ENCODE peak calls at places on chromosome 17, in five cellular contexts. M is AG04450, R is OCI-LY7, K is right lobe of liver, G is fibroblast of the aortic adventitia. O is an unnamed sample.
A peak's percentile ranks its signal among the peaks of the same experiment; 100 is the strongest.

GRCh38 chr17:21397341-21398050 is 21.3 kb downstream of the KCNJ12 start:
- DNase-seq in K (no peak), M (peak; percentile 50), R (no peak), G (peak; percentile 74), O (peak; percentile 74)

GRCh38 chr17:77778636-77779524 is 179.6 kb upstream of the TNRC6C start:
- DNase-seq in G (no peak), K (no peak), R (no peak), M (no peak), O (no peak)

GRCh38 chr17:68564415-68565111 is 36.6 kb downstream of the FAM20A start:
- DNase-seq in R (no peak), G (no peak), M (no peak), K (no peak), O (no peak)

GRCh38 chr17:12553625-12554024 is 112.1 kb upstream of the MYOCD start:
- DNase-seq in R (no peak), G (no peak), K (no peak), M (no peak), O (no peak)

GRCh38 chr17:49676276-49676868 is 1.5 kb downstream of the SPOP start:
- DNase-seq in G (peak; percentile 34), M (no peak), K (no peak), R (peak; percentile 96), O (peak; percentile 45)

GRCh38 chr17:17448076-17448475 is 28.7 kb upstream of the MED9 start:
- DNase-seq in M (no peak), K (no peak), G (no peak), R (no peak), O (no peak)

GRCh38 chr17:79799538-79800324 is 2.9 kb upstream of the CBX8 start:
- DNase-seq in G (no peak), K (no peak), M (no peak), R (no peak), O (no peak)

GRCh38 chr17:50177983-50178834 is 12.4 kb downstream of the SGCA start:
- DNase-seq in G (peak; percentile 96), M (peak; percentile 92), R (peak; percentile 73), K (peak; percentile 77), O (peak; percentile 99)

GRCh38 chr17:10888858-10889257 is 51.0 kb upstream of the PIRT start:
- DNase-seq in R (no peak), M (no peak), K (no peak), G (no peak), O (no peak)

GRCh38 chr17:40111221-40112128 is 10.3 kb upstream of the MSL1 start:
- DNase-seq in R (peak; percentile 86), K (peak; percentile 88), G (peak; percentile 100), M (peak; percentile 87), O (peak; percentile 91)

GRCh38 chr17:40091691-40092397 is 8.5 kb downstream of the NR1D1 start:
- DNase-seq in M (no peak), K (no peak), G (no peak), R (no peak), O (no peak)

GRCh38 chr17:59105852-59106462 is 723 bp downstream of the TRIM37 start:
- DNase-seq in M (no peak), K (peak; percentile 77), G (peak; percentile 42), R (peak; percentile 50), O (peak; percentile 31)

GRCh38 chr17:66712453-66712852 is 122.5 kb upstream of the CACNG5 start:
- DNase-seq in G (no peak), R (no peak), K (no peak), M (no peak), O (no peak)

GRCh38 chr17:79680381-79680780 is 50.4 kb upstream of the ENPP7 start:
- DNase-seq in M (no peak), G (no peak), R (no peak), K (no peak), O (no peak)

GRCh38 chr17:34562387-34562786 is 17.0 kb upstream of the TMEM132E start:
- DNase-seq in K (no peak), M (no peak), R (peak; percentile 24), G (no peak), O (no peak)
- TF ChIP-seq CTCF in K (no peak), M (peak; percentile 43), R (peak; percentile 52), G (peak; percentile 30), O (peak; percentile 27)

GRCh38 chr17:44977065-44977464 is 9.0 kb upstream of the C1QL1 start:
- DNase-seq in M (no peak), K (no peak), R (peak; percentile 39), G (no peak), O (no peak)
- H3K4me3 ChIP-seq in M (no peak overlapping the region), K (no peak overlapping the region), R (no peak overlapping the region), G (no peak overlapping the region), O (no peak overlapping the region)

GRCh38 chr17:80926601-80927250 is 64.9 kb upstream of the CHMP6 start:
- DNase-seq in G (no peak), K (no peak), R (no peak), M (no peak), O (no peak)
- TF ChIP-seq CTCF in G (no peak), K (no peak), R (no peak), M (no peak), O (no peak)

GRCh38 chr17:51445934-51446333 is 185.6 kb downstream of the UTP18 start:
- DNase-seq in M (no peak), G (no peak), K (no peak), R (no peak), O (no peak)

GRCh38 chr17:51442112-51442865 is 181.9 kb downstream of the UTP18 start:
- DNase-seq in M (no peak), K (no peak), R (no peak), G (no peak), O (no peak)

GRCh38 chr17:51435641-51436091 is 175.3 kb downstream of the UTP18 start:
- DNase-seq in M (no peak), K (peak; percentile 84), R (peak; percentile 47), G (peak; percentile 2), O (no peak)

GRCh38 chr17:51439395-51440229 is 179.3 kb downstream of the UTP18 start:
- DNase-seq in G (no peak), R (no peak), M (no peak), K (no peak), O (no peak)

GRCh38 chr17:51441431-51441830 is 181.1 kb downstream of the UTP18 start:
- DNase-seq in G (no peak), R (no peak), K (no peak), M (no peak), O (no peak)
- H3K4me3 ChIP-seq in G (no peak overlapping the region), R (no peak overlapping the region), K (no peak overlapping the region), M (no peak overlapping the region), O (no peak overlapping the region)

GRCh38 chr17:9577402-9577709 is 914 bp downstream of the CFAP52 start:
- DNase-seq in G (no peak), K (no peak), M (no peak), R (peak; percentile 1), O (no peak)

GRCh38 chr17:9571201-9571600 is 4.4 kb downstream of the STX8 start:
- DNase-seq in M (no peak), R (no peak), K (no peak), G (no peak), O (no peak)

GRCh38 chr17:9575381-9576072 is at the start of gene STX8:
- DNase-seq in G (peak; percentile 86), R (peak; percentile 91), K (peak; percentile 95), M (peak; percentile 75), O (peak; percentile 90)

DNA sequence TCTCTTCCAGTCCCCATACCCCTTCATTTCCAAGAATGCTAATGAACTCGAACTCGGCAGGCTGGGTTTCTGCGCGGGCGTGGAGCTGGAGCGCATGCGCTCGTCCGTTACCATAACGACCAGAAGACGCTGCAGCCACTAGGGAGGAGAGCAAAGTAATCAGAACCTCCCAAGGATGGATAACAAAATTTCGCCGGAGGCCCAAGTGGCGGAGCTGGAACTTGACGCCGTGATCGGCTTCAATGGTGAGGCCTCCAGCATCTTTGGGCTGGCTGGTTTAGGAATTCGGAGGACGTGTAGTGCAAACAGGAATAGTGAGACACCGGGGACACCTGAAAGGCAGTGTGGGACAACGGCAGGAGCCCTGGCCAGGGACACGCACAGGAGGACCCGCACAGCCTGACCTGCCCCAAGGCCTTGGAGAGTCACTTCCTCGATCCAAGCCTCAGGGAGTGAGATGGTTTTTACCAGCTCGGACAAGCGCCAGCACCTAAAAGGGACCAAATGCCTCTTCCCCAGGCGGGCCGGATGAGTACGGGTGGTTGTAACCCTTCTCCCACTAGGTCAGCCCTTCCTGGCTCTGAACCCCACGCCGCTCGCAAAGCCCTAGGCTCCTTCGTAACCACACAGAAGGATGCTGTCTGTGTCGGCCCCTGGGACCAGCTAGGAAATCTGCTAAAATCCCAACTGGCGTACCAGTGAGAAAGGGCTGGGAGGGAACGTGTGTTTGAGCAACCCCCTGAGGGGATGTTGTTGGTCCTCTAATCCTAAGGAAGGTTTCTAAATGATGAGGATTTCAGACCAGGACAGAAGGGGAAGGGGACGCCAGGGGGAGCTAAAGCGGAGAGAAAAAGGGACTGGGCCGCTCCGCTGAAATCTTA is at the start of gene CFAP52:
- DNase-seq in K (peak; percentile 82), G (peak; percentile 75), M (peak; percentile 50), R (peak; percentile 60), O (peak; percentile 79)
- TF ChIP-seq CTCF in K (peak; percentile 69), G (peak; percentile 85), M (peak; percentile 87), R (peak; percentile 91), O (peak; percentile 88)

GRCh38 chr17:7232114-7232513 is 2.2 kb downstream of the DVL2 start:
- DNase-seq in M (no peak), R (no peak), G (no peak), K (no peak), O (no peak)
- H3K4me3 ChIP-seq in M (peak overlapping the region; percentile 88), R (peak overlapping the region; percentile 97), G (peak overlapping the region; percentile 55), K (no peak overlapping the region), O (no peak overlapping the region)

DNA sequence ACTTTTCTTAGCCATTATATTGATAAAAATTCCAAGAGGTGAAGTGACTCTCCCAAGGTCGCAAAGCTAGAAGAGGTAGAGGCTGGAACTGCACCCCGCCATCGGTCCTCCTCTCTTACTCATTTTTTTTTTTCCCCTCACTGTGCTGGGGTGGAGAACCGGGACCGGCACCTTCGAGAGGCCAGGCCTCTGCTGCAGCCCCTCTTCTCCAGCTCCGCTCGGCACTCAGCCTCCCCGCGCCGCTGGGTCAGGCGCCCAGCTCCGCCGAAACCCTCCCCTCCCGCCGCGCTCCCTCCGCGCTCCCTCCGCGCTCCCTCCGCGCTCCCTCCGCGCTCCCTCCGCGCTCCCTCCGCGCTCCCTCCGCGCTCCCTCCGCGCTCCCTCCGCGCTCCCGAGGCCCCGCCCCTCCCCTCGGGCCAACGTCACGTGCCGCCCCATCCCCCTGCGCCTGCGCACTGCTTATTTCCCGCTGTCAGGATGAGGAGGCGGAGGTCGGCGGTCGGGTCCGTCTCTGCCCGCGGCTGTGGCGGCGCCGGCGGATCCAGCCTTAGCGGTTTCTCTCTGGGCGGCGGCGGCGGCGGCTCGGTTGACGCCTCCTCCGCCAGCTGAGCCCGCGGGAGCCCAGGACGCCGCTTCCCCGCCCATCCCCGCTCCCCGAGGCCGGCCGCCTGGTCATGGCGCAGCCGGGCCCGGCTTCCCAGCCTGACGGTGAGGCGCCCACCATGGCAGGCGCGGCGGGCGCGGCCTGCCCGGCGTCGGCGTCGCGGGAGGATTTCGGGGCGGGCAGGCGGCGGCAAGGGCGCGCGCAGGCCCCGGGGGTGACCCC is at the start of gene RABEP1:
- DNase-seq in K (peak; percentile 95), G (peak; percentile 88), M (peak; percentile 76), R (peak; percentile 95), O (peak; percentile 92)
- TF ChIP-seq CTCF in K (no peak), G (peak; percentile 55), M (peak; percentile 15), R (peak; percentile 20), O (no peak)

O was measured in astrocyte of the spinal cord.